ENCODE peak calls at places on chromosomes 11 and 22, in seven cellular contexts. One of them, this sample, is unnamed.

GRCh38 chr22:36743591-36744412 is 32.1 kb downstream of the IFT27 start:
- DNase-seq in NT2/D1: no peak
- DNase-seq in HepG2: no peak
- DNase-seq in K562: no peak
- DNase-seq in HCT116: no peak
- DNase-seq in H1: no peak
- DNase-seq in SK-N-SH: peak
- DNase-seq in this sample: no peak

GRCh38 chr11:111454561-111455192 is 57.5 kb downstream of the BTG4 start:
- DNase-seq in HepG2: peak
- DNase-seq in H1: no peak
- DNase-seq in HCT116: no peak
- DNase-seq in SK-N-SH: peak
- DNase-seq in K562: peak
- DNase-seq in NT2/D1: peak
- DNase-seq in this sample: no peak

GRCh38 chr11:128061321-128061871 is 526.0 kb downstream of the ETS1 start:
- DNase-seq in HepG2: no peak
- DNase-seq in K562: no peak
- DNase-seq in SK-N-SH: no peak
- DNase-seq in H1: no peak
- DNase-seq in NT2/D1: no peak
- DNase-seq in HCT116: no peak
- DNase-seq in this sample: no peak

GRCh38 chr11:123430736-123431356 is 777 bp downstream of the GRAMD1B start:
- DNase-seq in H1: no peak
- DNase-seq in K562: no peak
- DNase-seq in HCT116: no peak
- DNase-seq in NT2/D1: no peak
- DNase-seq in HepG2: no peak
- DNase-seq in SK-N-SH: no peak
- DNase-seq in this sample: no peak

GRCh38 chr11:26976389-26976788 is 17.5 kb upstream of the FIBIN start:
- DNase-seq in HCT116: no peak
- DNase-seq in K562: no peak
- DNase-seq in H1: no peak
- DNase-seq in HepG2: no peak
- DNase-seq in SK-N-SH: no peak
- DNase-seq in NT2/D1: no peak
- DNase-seq in this sample: no peak

GRCh38 chr22:20793386-20794131 is 19.6 kb downstream of the SERPIND1 start:
- DNase-seq in H1: no peak
- DNase-seq in SK-N-SH: no peak
- DNase-seq in HCT116: no peak
- DNase-seq in NT2/D1: no peak
- DNase-seq in K562: no peak
- DNase-seq in HepG2: no peak
- DNase-seq in this sample: no peak

GRCh38 chr11:74288161-74288560 is 23.3 kb downstream of the P4HA3 start:
- DNase-seq in K562: no peak
- DNase-seq in H1: no peak
- DNase-seq in SK-N-SH: no peak
- DNase-seq in NT2/D1: no peak
- DNase-seq in HCT116: no peak
- DNase-seq in HepG2: no peak
- DNase-seq in this sample: no peak

GRCh38 chr11:37474889-37475288 is 876.9 kb upstream of the RAG2 start:
- DNase-seq in H1: no peak
- DNase-seq in SK-N-SH: no peak
- DNase-seq in K562: no peak
- DNase-seq in HepG2: no peak
- DNase-seq in NT2/D1: no peak
- DNase-seq in HCT116: no peak
- DNase-seq in this sample: no peak

GRCh38 chr11:2799881-2800654 is 85.5 kb downstream of the CDKN1C start:
- DNase-seq in SK-N-SH: no peak
- DNase-seq in H1: no peak
- DNase-seq in HepG2: no peak
- DNase-seq in K562: peak
- DNase-seq in NT2/D1: peak
- DNase-seq in HCT116: no peak
- DNase-seq in this sample: no peak

GRCh38 chr11:95699631-95700470 is 89.7 kb downstream of the FAM76B start:
- DNase-seq in HCT116: no peak
- DNase-seq in NT2/D1: no peak
- DNase-seq in H1: no peak
- DNase-seq in K562: no peak
- DNase-seq in SK-N-SH: no peak
- DNase-seq in HepG2: no peak
- DNase-seq in this sample: no peak

GRCh38 chr11:109853156-109853776 is 239.9 kb upstream of the ZC3H12C start:
- DNase-seq in H1: no peak
- DNase-seq in HCT116: peak
- DNase-seq in NT2/D1: peak
- DNase-seq in SK-N-SH: no peak
- DNase-seq in HepG2: peak
- DNase-seq in K562: peak
- DNase-seq in this sample: peak

GRCh38 chr11:101912823-101913284 is 2.0 kb upstream of the CEP126 start:
- DNase-seq in SK-N-SH: no peak
- DNase-seq in H1: no peak
- DNase-seq in K562: no peak
- DNase-seq in NT2/D1: no peak
- DNase-seq in HepG2: peak
- DNase-seq in HCT116: no peak
- DNase-seq in this sample: no peak

GRCh38 chr11:97269527-97269926 is 879.7 kb downstream of the JRKL start:
- DNase-seq in SK-N-SH: peak
- DNase-seq in HepG2: peak
- DNase-seq in K562: no peak
- DNase-seq in NT2/D1: peak
- DNase-seq in HCT116: no peak
- DNase-seq in H1: peak
- DNase-seq in this sample: no peak

GRCh38 chr11:110715541-110715940 is 3.3 kb upstream of the ARHGAP20 start:
- DNase-seq in HCT116: no peak
- DNase-seq in HepG2: no peak
- DNase-seq in K562: no peak
- DNase-seq in H1: no peak
- DNase-seq in NT2/D1: no peak
- DNase-seq in SK-N-SH: no peak
- DNase-seq in this sample: no peak

GRCh38 chr11:87967459-87967858 is 207.8 kb downstream of the RAB38 start:
- DNase-seq in HCT116: no peak
- DNase-seq in SK-N-SH: no peak
- DNase-seq in NT2/D1: peak
- DNase-seq in HepG2: no peak
- DNase-seq in K562: no peak
- DNase-seq in H1: peak
- DNase-seq in this sample: no peak

GRCh38 chr11:75472081-75472732 is 39.2 kb upstream of the KLHL35 start:
- DNase-seq in NT2/D1: no peak
- DNase-seq in K562: no peak
- DNase-seq in HCT116: no peak
- DNase-seq in SK-N-SH: no peak
- DNase-seq in HepG2: no peak
- DNase-seq in H1: no peak
- DNase-seq in this sample: no peak

GRCh38 chr11:30889116-30889765 is 303.1 kb upstream of the MPPED2 start:
- DNase-seq in SK-N-SH: no peak
- DNase-seq in HCT116: no peak
- DNase-seq in K562: no peak
- DNase-seq in H1: no peak
- DNase-seq in HepG2: no peak
- DNase-seq in NT2/D1: no peak
- DNase-seq in this sample: no peak

GRCh38 chr11:4891996-4892640 is 10.4 kb downstream of the OR51T1 start:
- DNase-seq in HepG2: no peak
- DNase-seq in K562: peak
- DNase-seq in SK-N-SH: no peak
- DNase-seq in HCT116: no peak
- DNase-seq in H1: no peak
- DNase-seq in NT2/D1: no peak
- DNase-seq in this sample: no peak

DNA sequence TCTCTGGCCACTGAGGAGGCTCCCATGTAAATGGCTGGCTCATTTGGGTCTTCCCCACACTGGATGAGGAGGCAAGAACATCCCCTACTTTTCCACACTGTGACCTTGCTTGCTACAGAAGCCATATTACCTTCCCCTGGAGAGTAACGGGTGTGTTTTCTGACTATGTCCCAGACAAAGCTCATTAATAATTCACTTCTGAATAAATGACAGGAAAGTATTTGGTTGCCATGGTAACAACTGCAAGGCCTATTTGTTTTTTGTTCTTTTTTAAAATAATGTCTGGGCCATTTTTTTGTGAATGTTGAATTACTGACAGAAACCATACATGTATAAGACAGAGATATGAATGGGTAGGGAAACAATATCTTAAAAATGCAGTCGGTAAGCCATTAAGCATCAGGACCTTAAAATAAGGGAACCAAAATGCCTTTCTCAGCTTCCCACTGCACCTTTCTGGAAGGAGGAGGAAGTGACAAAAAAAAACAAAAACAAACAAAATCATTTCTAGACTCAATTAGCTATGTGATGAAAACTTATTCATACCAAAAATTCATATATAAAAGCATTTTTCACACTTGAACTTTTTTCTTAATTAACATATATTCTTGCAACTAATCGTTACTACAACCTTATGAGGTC is 31.9 kb downstream of the SLC1A2 start:
- DNase-seq in SK-N-SH: no peak
- DNase-seq in H1: no peak
- DNase-seq in NT2/D1: no peak
- DNase-seq in HepG2: no peak
- DNase-seq in K562: no peak
- DNase-seq in HCT116: no peak
- DNase-seq in this sample: no peak
- TF ChIP-seq YY1 in SK-N-SH: no peak
- TF ChIP-seq YY1 in H1: no peak
- TF ChIP-seq YY1 in NT2/D1: no peak
- TF ChIP-seq YY1 in HepG2: no peak
- TF ChIP-seq YY1 in K562: no peak
- TF ChIP-seq YY1 in HCT116: no peak
- TF ChIP-seq YY1 in this sample: no peak

GRCh38 chr22:40247976-40248375 is 70.3 kb downstream of the TNRC6B start:
- DNase-seq in K562: no peak
- DNase-seq in NT2/D1: no peak
- DNase-seq in HepG2: no peak
- DNase-seq in HCT116: no peak
- DNase-seq in SK-N-SH: no peak
- DNase-seq in H1: no peak
- DNase-seq in this sample: no peak
- TF ChIP-seq YY1 in K562: no peak
- TF ChIP-seq YY1 in NT2/D1: no peak
- TF ChIP-seq YY1 in HepG2: no peak
- TF ChIP-seq YY1 in HCT116: no peak
- TF ChIP-seq YY1 in SK-N-SH: no peak
- TF ChIP-seq YY1 in H1: no peak
- TF ChIP-seq YY1 in this sample: no peak

GRCh38 chr11:73203322-73203721 is 14.8 kb upstream of the P2RY2 start:
- DNase-seq in NT2/D1: no peak
- DNase-seq in K562: no peak
- DNase-seq in H1: no peak
- DNase-seq in HepG2: no peak
- DNase-seq in SK-N-SH: no peak
- DNase-seq in HCT116: no peak
- DNase-seq in this sample: no peak

GRCh38 chr11:73205666-73206343 is 12.3 kb upstream of the P2RY2 start:
- DNase-seq in SK-N-SH: no peak
- DNase-seq in HCT116: no peak
- DNase-seq in K562: no peak
- DNase-seq in HepG2: no peak
- DNase-seq in H1: no peak
- DNase-seq in NT2/D1: no peak
- DNase-seq in this sample: no peak

GRCh38 chr11:73203790-73204189 is 14.3 kb upstream of the P2RY2 start:
- DNase-seq in HepG2: no peak
- DNase-seq in H1: no peak
- DNase-seq in NT2/D1: no peak
- DNase-seq in SK-N-SH: no peak
- DNase-seq in HCT116: no peak
- DNase-seq in K562: no peak
- DNase-seq in this sample: no peak

GRCh38 chr11:73206751-73207280 is 11.3 kb upstream of the P2RY2 start:
- DNase-seq in H1: no peak
- DNase-seq in HepG2: no peak
- DNase-seq in HCT116: no peak
- DNase-seq in NT2/D1: no peak
- DNase-seq in K562: no peak
- DNase-seq in SK-N-SH: no peak
- DNase-seq in this sample: no peak

DNA sequence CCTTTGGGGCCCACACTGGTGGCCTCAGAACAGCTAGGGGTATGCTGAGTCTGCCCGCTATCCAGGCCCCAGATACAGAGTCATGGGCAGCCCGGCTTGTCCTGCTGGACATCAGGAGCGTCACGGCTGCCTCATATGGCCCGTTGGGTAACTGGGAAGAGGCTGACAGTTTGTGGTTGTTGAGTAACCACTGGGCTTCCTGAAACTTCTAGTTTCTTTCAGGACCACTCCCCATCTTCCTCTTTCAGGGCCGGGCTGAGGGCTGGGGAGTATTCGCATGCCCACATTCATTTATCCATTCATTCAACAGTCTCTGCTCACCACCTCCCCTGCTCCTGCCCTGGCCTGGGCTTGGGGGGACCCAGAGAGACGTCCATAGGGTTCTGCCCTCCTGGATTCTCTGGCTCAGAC is 13.4 kb upstream of the P2RY2 start:
- DNase-seq in H1: no peak
- DNase-seq in HepG2: no peak
- DNase-seq in NT2/D1: no peak
- DNase-seq in HCT116: no peak
- DNase-seq in K562: no peak
- DNase-seq in SK-N-SH: no peak
- DNase-seq in this sample: no peak
- TF ChIP-seq YY1 in H1: no peak
- TF ChIP-seq YY1 in HepG2: no peak
- TF ChIP-seq YY1 in NT2/D1: no peak
- TF ChIP-seq YY1 in HCT116: no peak
- TF ChIP-seq YY1 in K562: no peak
- TF ChIP-seq YY1 in SK-N-SH: no peak
- TF ChIP-seq YY1 in this sample: no peak

GRCh38 chr11:1073261-1073724 is 1.4 kb upstream of the MUC2 start:
- DNase-seq in NT2/D1: no peak
- DNase-seq in HepG2: peak
- DNase-seq in K562: no peak
- DNase-seq in HCT116: peak
- DNase-seq in SK-N-SH: no peak
- DNase-seq in H1: no peak
- DNase-seq in this sample: no peak
- TF ChIP-seq YY1 in NT2/D1: no peak
- TF ChIP-seq YY1 in HepG2: no peak
- TF ChIP-seq YY1 in K562: no peak
- TF ChIP-seq YY1 in HCT116: no peak
- TF ChIP-seq YY1 in SK-N-SH: no peak
- TF ChIP-seq YY1 in H1: no peak
- TF ChIP-seq YY1 in this sample: no peak

GRCh38 chr11:47714554-47715081 is 551 bp downstream of the AGBL2 start:
- DNase-seq in K562: no peak
- DNase-seq in HepG2: no peak
- DNase-seq in HCT116: no peak
- DNase-seq in NT2/D1: no peak
- DNase-seq in H1: no peak
- DNase-seq in SK-N-SH: no peak
- DNase-seq in this sample: no peak
- TF ChIP-seq YY1 in K562: no peak
- TF ChIP-seq YY1 in HepG2: no peak
- TF ChIP-seq YY1 in HCT116: no peak
- TF ChIP-seq YY1 in NT2/D1: no peak
- TF ChIP-seq YY1 in H1: no peak
- TF ChIP-seq YY1 in SK-N-SH: no peak
- TF ChIP-seq YY1 in this sample: no peak